ENCODE peak calls at places on chromosomes 1 and 21, in ten cellular contexts. One of them, this sample, is unnamed.

GRCh38 chr1:19156676-19157075 is 53.4 kb downstream of the UBR4 start:
- DNase-seq in heart left ventricle: peak
- DNase-seq in A549: no peak
- DNase-seq in vagina: no peak
- DNase-seq in NB4: no peak
- DNase-seq in adrenal gland: peak
- DNase-seq in IMR-90: peak
- DNase-seq in spleen: no peak
- DNase-seq in endothelial cell of umbilical vein: peak
- DNase-seq in breast epithelium: no peak
- DNase-seq in this sample: no peak

GRCh38 chr1:29209173-29209572 is 21.6 kb downstream of the MECR start:
- DNase-seq in heart left ventricle: no peak
- DNase-seq in A549: no peak
- DNase-seq in vagina: no peak
- DNase-seq in NB4: no peak
- DNase-seq in adrenal gland: no peak
- DNase-seq in IMR-90: peak
- DNase-seq in spleen: no peak
- DNase-seq in endothelial cell of umbilical vein: no peak
- DNase-seq in breast epithelium: no peak
- DNase-seq in this sample: no peak

GRCh38 chr21:46088189-46088588 is 9.7 kb upstream of the COL6A2 start:
- DNase-seq in heart left ventricle: no peak
- DNase-seq in A549: no peak
- DNase-seq in vagina: no peak
- DNase-seq in NB4: no peak
- DNase-seq in adrenal gland: no peak
- DNase-seq in IMR-90: no peak
- DNase-seq in spleen: no peak
- DNase-seq in endothelial cell of umbilical vein: no peak
- DNase-seq in breast epithelium: no peak
- DNase-seq in this sample: no peak

GRCh38 chr1:15352122-15352957 is 57.3 kb upstream of the EFHD2 start:
- DNase-seq in heart left ventricle: no peak
- DNase-seq in A549: peak
- DNase-seq in vagina: no peak
- DNase-seq in NB4: peak
- DNase-seq in adrenal gland: no peak
- DNase-seq in IMR-90: peak
- DNase-seq in spleen: no peak
- DNase-seq in endothelial cell of umbilical vein: peak
- DNase-seq in breast epithelium: no peak
- DNase-seq in this sample: no peak

GRCh38 chr1:197081117-197081753 is 14.2 kb upstream of the F13B start:
- DNase-seq in heart left ventricle: no peak
- DNase-seq in A549: no peak
- DNase-seq in vagina: no peak
- DNase-seq in NB4: peak
- DNase-seq in adrenal gland: no peak
- DNase-seq in IMR-90: no peak
- DNase-seq in spleen: no peak
- DNase-seq in endothelial cell of umbilical vein: no peak
- DNase-seq in breast epithelium: no peak
- DNase-seq in this sample: no peak

GRCh38 chr1:46900401-46900800 is 40.9 kb downstream of the CYP4A11 start:
- DNase-seq in heart left ventricle: no peak
- DNase-seq in A549: no peak
- DNase-seq in vagina: no peak
- DNase-seq in NB4: no peak
- DNase-seq in adrenal gland: no peak
- DNase-seq in IMR-90: no peak
- DNase-seq in spleen: no peak
- DNase-seq in endothelial cell of umbilical vein: no peak
- DNase-seq in breast epithelium: no peak
- DNase-seq in this sample: no peak

GRCh38 chr1:21175324-21175669 is 1.4 kb downstream of the EIF4G3 start:
- DNase-seq in heart left ventricle: peak
- DNase-seq in A549: no peak
- DNase-seq in vagina: no peak
- DNase-seq in NB4: peak
- DNase-seq in adrenal gland: no peak
- DNase-seq in IMR-90: peak
- DNase-seq in spleen: peak
- DNase-seq in endothelial cell of umbilical vein: no peak
- DNase-seq in breast epithelium: no peak
- DNase-seq in this sample: peak

GRCh38 chr1:40595623-40596022 is 64.2 kb downstream of the ZNF684 start:
- DNase-seq in heart left ventricle: no peak
- DNase-seq in A549: no peak
- DNase-seq in vagina: no peak
- DNase-seq in NB4: peak
- DNase-seq in adrenal gland: no peak
- DNase-seq in IMR-90: no peak
- DNase-seq in spleen: no peak
- DNase-seq in endothelial cell of umbilical vein: no peak
- DNase-seq in breast epithelium: no peak
- DNase-seq in this sample: no peak

GRCh38 chr1:208829601-208830000 is 585.4 kb upstream of the PLXNA2 start:
- DNase-seq in heart left ventricle: no peak
- DNase-seq in A549: no peak
- DNase-seq in vagina: no peak
- DNase-seq in NB4: no peak
- DNase-seq in adrenal gland: no peak
- DNase-seq in IMR-90: no peak
- DNase-seq in spleen: no peak
- DNase-seq in endothelial cell of umbilical vein: peak
- DNase-seq in breast epithelium: no peak
- DNase-seq in this sample: no peak

GRCh38 chr1:220527279-220528048 is 472 bp upstream of the MARK1 start:
- DNase-seq in heart left ventricle: peak
- DNase-seq in A549: no peak
- DNase-seq in vagina: no peak
- DNase-seq in NB4: no peak
- DNase-seq in adrenal gland: peak
- DNase-seq in IMR-90: no peak
- DNase-seq in spleen: no peak
- DNase-seq in endothelial cell of umbilical vein: peak
- DNase-seq in breast epithelium: no peak
- DNase-seq in this sample: peak

GRCh38 chr1:119805247-119805646 is 6.0 kb downstream of the REG4 start:
- DNase-seq in heart left ventricle: no peak
- DNase-seq in A549: no peak
- DNase-seq in vagina: peak
- DNase-seq in NB4: no peak
- DNase-seq in adrenal gland: no peak
- DNase-seq in IMR-90: no peak
- DNase-seq in spleen: no peak
- DNase-seq in endothelial cell of umbilical vein: no peak
- DNase-seq in breast epithelium: no peak
- DNase-seq in this sample: no peak

GRCh38 chr1:81053826-81054225 is 746.9 kb upstream of the ADGRL2 start:
- DNase-seq in heart left ventricle: no peak
- DNase-seq in A549: no peak
- DNase-seq in vagina: no peak
- DNase-seq in NB4: no peak
- DNase-seq in adrenal gland: no peak
- DNase-seq in IMR-90: no peak
- DNase-seq in spleen: no peak
- DNase-seq in endothelial cell of umbilical vein: no peak
- DNase-seq in breast epithelium: no peak
- DNase-seq in this sample: no peak

DNA sequence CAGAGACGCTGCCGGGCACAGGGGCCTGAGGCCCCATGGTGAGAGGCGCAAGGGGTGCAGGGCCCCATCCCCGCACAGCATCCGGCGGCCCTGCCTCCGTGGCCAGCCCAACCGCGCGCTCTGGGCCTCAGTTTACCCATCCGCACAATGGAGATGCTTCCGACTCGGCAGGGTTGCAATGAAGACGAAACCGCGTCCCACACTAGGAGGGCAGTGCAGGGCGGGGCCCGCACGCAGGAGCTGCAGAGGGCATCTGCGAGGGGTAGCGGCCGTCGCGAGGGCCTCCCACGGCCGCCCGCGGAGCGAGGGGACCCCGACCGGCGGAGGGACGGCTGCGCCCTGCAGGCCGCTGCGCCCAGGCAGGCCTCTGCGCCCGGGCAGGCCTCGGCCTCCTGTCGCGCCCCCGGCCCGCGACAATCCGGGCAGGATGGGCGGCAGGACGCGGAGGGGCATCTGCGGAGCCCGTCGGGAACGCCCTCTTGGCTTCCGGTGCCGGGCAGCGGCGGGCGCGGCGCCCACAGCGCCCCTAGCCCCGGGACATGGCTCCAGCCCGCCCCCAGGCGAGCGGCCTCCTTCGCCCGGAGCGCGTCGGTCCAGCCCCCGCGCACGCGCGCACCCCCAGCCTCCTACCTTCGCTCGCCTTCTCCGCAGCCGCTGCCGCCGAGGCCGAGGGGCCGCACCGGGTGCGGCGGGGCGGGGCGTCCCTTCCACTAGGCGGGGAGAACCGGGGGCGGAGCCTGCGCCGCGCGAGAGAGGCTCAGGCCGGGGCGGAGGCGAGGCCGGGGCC is 15.3 kb downstream of the RNU1-1 start:
- DNase-seq in heart left ventricle: peak
- DNase-seq in A549: peak
- DNase-seq in vagina: no peak
- DNase-seq in NB4: peak
- DNase-seq in adrenal gland: peak
- DNase-seq in IMR-90: peak
- DNase-seq in spleen: peak
- DNase-seq in endothelial cell of umbilical vein: peak
- DNase-seq in breast epithelium: peak
- DNase-seq in this sample: peak
- TF ChIP-seq CTCF in heart left ventricle: no peak
- TF ChIP-seq CTCF in A549: no peak
- TF ChIP-seq CTCF in vagina: no peak
- TF ChIP-seq CTCF in NB4: no peak
- TF ChIP-seq CTCF in adrenal gland: peak
- TF ChIP-seq CTCF in IMR-90: peak
- TF ChIP-seq CTCF in spleen: peak
- TF ChIP-seq CTCF in endothelial cell of umbilical vein: no peak
- TF ChIP-seq CTCF in breast epithelium: no peak
- TF ChIP-seq CTCF in this sample: peak

GRCh38 chr1:62687421-62687902 is 724 bp downstream of the DOCK7 start:
- DNase-seq in heart left ventricle: peak
- DNase-seq in A549: peak
- DNase-seq in vagina: no peak
- DNase-seq in NB4: peak
- DNase-seq in adrenal gland: no peak
- DNase-seq in IMR-90: peak
- DNase-seq in spleen: no peak
- DNase-seq in endothelial cell of umbilical vein: peak
- DNase-seq in breast epithelium: no peak
- DNase-seq in this sample: no peak
- TF ChIP-seq POLR2A in heart left ventricle: no peak
- TF ChIP-seq POLR2A in A549: no peak
- TF ChIP-seq POLR2A in vagina: no peak
- TF ChIP-seq POLR2A in NB4: no peak
- TF ChIP-seq POLR2A in adrenal gland: no peak
- TF ChIP-seq POLR2A in IMR-90: no peak
- TF ChIP-seq POLR2A in spleen: no peak
- TF ChIP-seq POLR2A in endothelial cell of umbilical vein: no peak
- TF ChIP-seq POLR2A in breast epithelium: no peak
- TF ChIP-seq POLR2A in this sample: no peak

GRCh38 chr1:88457197-88457596 is 226.9 kb upstream of the PKN2 start:
- DNase-seq in heart left ventricle: no peak
- DNase-seq in A549: no peak
- DNase-seq in vagina: no peak
- DNase-seq in NB4: no peak
- DNase-seq in adrenal gland: no peak
- DNase-seq in IMR-90: no peak
- DNase-seq in spleen: no peak
- DNase-seq in endothelial cell of umbilical vein: no peak
- DNase-seq in breast epithelium: no peak
- DNase-seq in this sample: no peak

GRCh38 chr1:88466899-88467580 is 217.0 kb upstream of the PKN2 start:
- DNase-seq in heart left ventricle: no peak
- DNase-seq in A549: no peak
- DNase-seq in vagina: no peak
- DNase-seq in NB4: no peak
- DNase-seq in adrenal gland: no peak
- DNase-seq in IMR-90: no peak
- DNase-seq in spleen: peak
- DNase-seq in endothelial cell of umbilical vein: no peak
- DNase-seq in breast epithelium: no peak
- DNase-seq in this sample: no peak

GRCh38 chr1:88463401-88463800 is 220.7 kb upstream of the PKN2 start:
- DNase-seq in heart left ventricle: no peak
- DNase-seq in A549: no peak
- DNase-seq in vagina: no peak
- DNase-seq in NB4: no peak
- DNase-seq in adrenal gland: no peak
- DNase-seq in IMR-90: no peak
- DNase-seq in spleen: no peak
- DNase-seq in endothelial cell of umbilical vein: no peak
- DNase-seq in breast epithelium: no peak
- DNase-seq in this sample: no peak

DNA sequence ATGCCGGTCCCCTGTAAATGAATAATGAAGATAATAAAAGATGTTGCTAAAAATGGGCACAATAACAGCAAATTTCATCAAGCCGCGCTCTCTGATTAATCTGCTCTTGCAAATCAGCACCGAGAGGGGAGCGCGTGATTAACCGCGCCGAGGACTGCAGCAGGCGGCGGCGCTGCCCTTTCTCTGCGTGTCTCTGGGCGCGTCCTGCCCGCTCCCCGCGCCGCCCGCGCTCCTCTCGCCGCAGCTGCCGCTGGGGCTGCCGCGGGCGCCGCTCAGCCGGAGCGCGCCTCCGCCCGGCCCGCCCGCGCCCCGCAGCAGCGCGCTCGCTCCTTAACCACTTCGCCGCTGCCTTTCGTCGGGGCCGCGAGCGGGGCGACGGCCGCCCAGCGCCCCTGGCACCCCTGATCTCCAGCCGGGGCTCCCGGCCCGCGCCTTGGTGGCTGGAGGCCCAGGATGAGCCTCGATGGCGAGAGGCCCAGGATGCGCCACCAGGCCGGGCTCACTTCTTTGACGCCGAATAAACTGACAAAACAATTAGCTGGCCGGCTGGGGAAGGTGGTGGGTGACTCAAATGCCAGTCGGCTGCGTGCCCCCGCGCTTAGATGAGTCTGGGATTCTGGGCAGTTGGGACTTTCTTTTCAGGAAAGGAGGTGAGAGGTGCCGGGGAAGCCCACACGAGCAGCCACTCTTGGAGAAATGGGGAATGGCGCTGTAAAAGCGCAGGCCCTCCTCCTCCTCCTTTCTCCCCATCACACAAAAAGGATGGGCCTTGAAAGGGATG is 221.4 kb upstream of the PKN2 start:
- DNase-seq in heart left ventricle: no peak
- DNase-seq in A549: peak
- DNase-seq in vagina: no peak
- DNase-seq in NB4: no peak
- DNase-seq in adrenal gland: no peak
- DNase-seq in IMR-90: peak
- DNase-seq in spleen: no peak
- DNase-seq in endothelial cell of umbilical vein: peak
- DNase-seq in breast epithelium: no peak
- DNase-seq in this sample: no peak
- H3K4me3 ChIP-seq in heart left ventricle: peak
- H3K4me3 ChIP-seq in A549: peak
- H3K4me3 ChIP-seq in vagina: peak
- H3K4me3 ChIP-seq in NB4: no peak
- H3K4me3 ChIP-seq in adrenal gland: peak
- H3K4me3 ChIP-seq in IMR-90: peak
- H3K4me3 ChIP-seq in spleen: no peak
- H3K4me3 ChIP-seq in endothelial cell of umbilical vein: peak
- H3K4me3 ChIP-seq in breast epithelium: peak
- H3K4me3 ChIP-seq in this sample: peak

GRCh38 chr1:11320153-11320936 is 47.3 kb downstream of the UBIAD1 start:
- DNase-seq in heart left ventricle: no peak
- DNase-seq in A549: peak
- DNase-seq in vagina: no peak
- DNase-seq in NB4: peak
- DNase-seq in adrenal gland: no peak
- DNase-seq in IMR-90: no peak
- DNase-seq in spleen: no peak
- DNase-seq in endothelial cell of umbilical vein: no peak
- DNase-seq in breast epithelium: no peak
- DNase-seq in this sample: no peak
- TF ChIP-seq CTCF in heart left ventricle: peak
- TF ChIP-seq CTCF in A549: peak
- TF ChIP-seq CTCF in vagina: no peak
- TF ChIP-seq CTCF in NB4: peak
- TF ChIP-seq CTCF in adrenal gland: peak
- TF ChIP-seq CTCF in IMR-90: peak
- TF ChIP-seq CTCF in spleen: peak
- TF ChIP-seq CTCF in endothelial cell of umbilical vein: peak
- TF ChIP-seq CTCF in breast epithelium: no peak
- TF ChIP-seq CTCF in this sample: peak